ENCODE peak calls at places on chromosome 17, in ten cellular contexts. J, D, G, F, O, Z, N, L, U and B are unnamed samples.

GRCh38 chr17:3004150-3004801 is 59.1 kb downstream of the OR1D5 start:
- DNase-seq in D (peak), L (peak), N (peak), G (peak), Z (peak), F (peak), O (peak), U (peak), J (peak), B (peak)

GRCh38 chr17:29628619-29629018 is 5.9 kb upstream of the CORO6 start:
- DNase-seq in F (no peak), D (no peak), N (no peak), Z (no peak), L (no peak), U (no peak), J (no peak), O (no peak), G (no peak), B (no peak)

GRCh38 chr17:3553419-3554401 is 3.9 kb downstream of the TRPV3 start:
- DNase-seq in Z (no peak), G (no peak), L (no peak), N (no peak), F (no peak), U (no peak), J (no peak), D (no peak), O (no peak), B (no peak)

GRCh38 chr17:82384730-82385429 is 13.3 kb downstream of the UTS2R start:
- DNase-seq in D (no peak), O (no peak), N (no peak), U (peak), F (no peak), J (peak), Z (peak), G (no peak), L (peak), B (no peak)

GRCh38 chr17:14197582-14197981 is 39.1 kb downstream of the CDRT15 start:
- DNase-seq in O (no peak), Z (no peak), J (no peak), U (no peak), N (no peak), D (no peak), G (no peak), F (no peak), L (no peak), B (no peak)

GRCh38 chr17:65556014-65556909 is 5.2 kb downstream of the AXIN2 start:
- DNase-seq in F (peak), J (peak), G (peak), U (peak), Z (peak), L (no peak), O (peak), D (peak), N (peak), B (no peak)

GRCh38 chr17:41917957-41918391 is 777 bp downstream of the ACLY start:
- DNase-seq in G (peak), N (no peak), U (peak), Z (peak), O (peak), D (no peak), L (no peak), F (peak), J (peak), B (no peak)

GRCh38 chr17:33832295-33832694 is 422.8 kb upstream of the CCL2 start:
- DNase-seq in G (no peak), O (no peak), U (no peak), Z (no peak), N (no peak), D (no peak), F (peak), L (no peak), J (no peak), B (no peak)

GRCh38 chr17:65742433-65743312 is 181.2 kb upstream of the AXIN2 start:
- DNase-seq in O (no peak), Z (no peak), L (peak), D (no peak), N (no peak), G (no peak), F (no peak), U (peak), J (no peak), B (no peak)

GRCh38 chr17:41792835-41793748 is 6.6 kb upstream of the JUP start:
- DNase-seq in U (peak), D (no peak), G (no peak), F (peak), N (no peak), Z (peak), J (peak), O (no peak), L (no peak), B (no peak)

GRCh38 chr17:37051839-37052238 is 103.1 kb downstream of the AATF start:
- DNase-seq in N (no peak), L (no peak), U (no peak), G (no peak), F (no peak), O (no peak), D (no peak), J (no peak), Z (no peak), B (no peak)

GRCh38 chr17:32523017-32523680 is 36.4 kb downstream of the CDK5R1 start:
- DNase-seq in J (no peak), U (no peak), D (no peak), Z (no peak), L (no peak), O (no peak), F (no peak), G (peak), N (no peak), B (no peak)

GRCh38 chr17:59870482-59870881 is 22.3 kb downstream of the TUBD1 start:
- DNase-seq in Z (no peak), F (no peak), O (no peak), L (no peak), D (no peak), N (no peak), U (no peak), J (no peak), G (no peak), B (no peak)

GRCh38 chr17:13646411-13646810 is 44.7 kb upstream of the HS3ST3A1 start:
- DNase-seq in U (no peak), Z (no peak), O (no peak), J (no peak), D (no peak), L (no peak), N (no peak), G (no peak), F (no peak), B (no peak)